ENCODE peak calls at places on chromosome 18, in five cellular contexts. D is K562, J is GM12891, N is H1, S is HepG2. R is an unnamed sample.
A peak's percentile ranks its signal among the peaks of the same experiment; 100 is the strongest.

GRCh38 chr18:49961271-49961670 is 147.9 kb upstream of the ACAA2 start:
- DNase-seq in D (no peak), J (no peak), N (no peak), S (no peak), R (no peak)

GRCh38 chr18:31857516-31858106 is 85.3 kb downstream of the TRAPPC8 start:
- DNase-seq in D (no peak), J (no peak), N (no peak), S (no peak), R (no peak)

GRCh38 chr18:50629148-50629631 is 69.3 kb downstream of the MAPK4 start:
- DNase-seq in D (no peak), J (no peak), N (no peak), S (no peak), R (no peak)

GRCh38 chr18:6294119-6294784 is 120.5 kb downstream of the L3MBTL4 start:
- DNase-seq in D (no peak), J (no peak), N (no peak), S (no peak), R (no peak)

GRCh38 chr18:34965511-34965910 is 75.7 kb upstream of the MAPRE2 start:
- DNase-seq in D (no peak), J (no peak), N (no peak), S (no peak), R (no peak)

GRCh38 chr18:25239636-25240468 is 112.1 kb downstream of the ZNF521 start:
- DNase-seq in D (peak; percentile 56), J (no peak), N (no peak), S (no peak), R (no peak)

GRCh38 chr18:6660334-6660733 is 69.2 kb upstream of the ARHGAP28 start:
- DNase-seq in D (no peak), J (no peak), N (no peak), S (no peak), R (no peak)

GRCh38 chr18:35818353-35818667 is 154.2 kb upstream of the RMP24 start:
- DNase-seq in D (no peak), J (no peak), N (no peak), S (no peak), R (no peak)

GRCh38 chr18:63119647-63120046 is 199.9 kb downstream of the BCL2 start:
- DNase-seq in D (peak; percentile 10), J (no peak), N (peak; percentile 3), S (peak; percentile 6), R (no peak)

GRCh38 chr18:80148316-80149199 is 39.5 kb downstream of the ADNP2 start:
- DNase-seq in D (no peak), J (no peak), N (no peak), S (no peak), R (no peak)

DNA sequence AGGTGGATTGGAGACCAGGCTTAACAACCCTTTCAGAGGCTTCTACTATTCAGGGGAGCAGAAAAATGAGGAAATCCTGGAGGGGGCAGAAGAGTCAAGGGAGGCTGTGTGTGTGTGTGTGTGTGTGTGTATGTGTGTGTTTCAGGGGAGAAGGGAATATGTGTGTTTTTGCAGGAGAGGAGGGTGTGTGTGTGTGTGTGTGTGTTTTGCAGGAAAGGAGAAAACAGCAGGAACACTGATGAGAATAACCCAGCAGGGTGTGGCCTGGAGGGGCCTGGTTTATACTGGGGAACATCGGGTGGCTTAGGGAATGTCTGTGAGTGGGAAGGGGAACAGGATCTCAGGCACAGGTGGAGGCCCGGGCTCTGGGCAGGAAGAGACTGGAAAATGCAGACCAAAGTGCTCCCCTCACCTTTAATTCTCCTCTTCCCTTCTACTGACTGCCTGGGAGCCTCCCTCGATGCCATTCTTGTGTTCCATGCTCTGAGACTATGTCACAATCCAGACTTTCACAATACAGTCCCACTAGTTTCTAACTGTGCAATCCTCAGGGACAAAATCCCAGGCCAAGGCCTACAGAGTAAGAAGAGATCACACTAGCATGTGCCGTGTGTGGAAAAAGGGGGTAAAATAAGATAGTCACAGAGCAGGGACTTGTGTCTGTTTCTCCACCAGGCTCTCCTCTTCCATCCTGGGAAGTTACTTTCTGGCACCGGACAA is 10.0 kb downstream of the CYB5A start:
- DNase-seq in D (no peak), J (no peak), N (no peak), S (peak; percentile 81), R (no peak)
- TF ChIP-seq POLR2AphosphoS5 in D (no peak), J (no peak), N (no peak), S (no peak), R (no peak)

GRCh38 chr18:58611471-58612131 is 17.3 kb downstream of the ALPK2 start:
- DNase-seq in D (no peak), J (no peak), N (peak; percentile 27), S (no peak), R (no peak)
- TF ChIP-seq TAF1 in D (no peak), J (no peak), N (no peak), S (no peak), R (no peak)

DNA sequence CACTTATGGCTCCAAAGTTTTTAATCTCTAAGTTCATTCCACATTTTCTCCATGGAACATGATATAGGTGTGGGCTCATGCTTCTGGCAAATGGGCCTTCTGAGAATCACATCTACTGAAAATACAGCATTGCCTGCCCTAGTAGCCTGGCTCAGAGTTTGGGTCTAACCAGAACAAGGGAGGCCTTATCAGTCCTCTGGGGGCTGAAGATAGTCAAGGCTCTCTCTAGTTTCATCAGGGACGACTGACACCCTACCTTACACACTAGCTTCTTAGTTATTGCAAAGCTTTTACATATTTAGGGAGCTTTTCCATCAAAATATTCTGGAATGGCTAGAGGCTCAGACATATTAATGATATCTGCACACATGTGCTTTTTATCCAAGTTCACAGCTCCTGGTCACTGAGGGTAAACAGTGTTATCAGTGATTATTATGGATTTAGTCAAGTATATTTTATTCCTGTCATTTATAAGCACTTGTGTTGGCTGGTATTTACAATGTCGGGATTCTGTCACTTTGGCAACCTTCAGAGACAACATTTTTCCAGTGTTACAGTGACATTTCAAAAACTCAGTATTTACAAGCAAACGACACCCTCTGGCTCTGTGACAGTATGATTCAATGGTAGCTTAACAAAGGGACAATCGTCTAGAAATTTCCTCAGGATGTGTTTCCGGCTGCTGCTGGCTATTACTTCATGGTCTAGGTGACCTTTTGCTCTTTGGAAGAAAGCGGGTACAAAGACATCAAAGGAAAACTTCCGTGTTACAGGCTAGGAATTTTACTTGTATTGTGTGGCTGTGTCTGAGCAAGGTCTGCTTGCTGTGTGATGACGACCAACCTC is 200.6 kb downstream of the TCF4 start:
- DNase-seq in D (peak; percentile 26), J (no peak), N (no peak), S (peak; percentile 0), R (no peak)
- TF ChIP-seq POLR2AphosphoS5 in D (no peak), J (no peak), N (no peak), S (no peak), R (no peak)

DNA sequence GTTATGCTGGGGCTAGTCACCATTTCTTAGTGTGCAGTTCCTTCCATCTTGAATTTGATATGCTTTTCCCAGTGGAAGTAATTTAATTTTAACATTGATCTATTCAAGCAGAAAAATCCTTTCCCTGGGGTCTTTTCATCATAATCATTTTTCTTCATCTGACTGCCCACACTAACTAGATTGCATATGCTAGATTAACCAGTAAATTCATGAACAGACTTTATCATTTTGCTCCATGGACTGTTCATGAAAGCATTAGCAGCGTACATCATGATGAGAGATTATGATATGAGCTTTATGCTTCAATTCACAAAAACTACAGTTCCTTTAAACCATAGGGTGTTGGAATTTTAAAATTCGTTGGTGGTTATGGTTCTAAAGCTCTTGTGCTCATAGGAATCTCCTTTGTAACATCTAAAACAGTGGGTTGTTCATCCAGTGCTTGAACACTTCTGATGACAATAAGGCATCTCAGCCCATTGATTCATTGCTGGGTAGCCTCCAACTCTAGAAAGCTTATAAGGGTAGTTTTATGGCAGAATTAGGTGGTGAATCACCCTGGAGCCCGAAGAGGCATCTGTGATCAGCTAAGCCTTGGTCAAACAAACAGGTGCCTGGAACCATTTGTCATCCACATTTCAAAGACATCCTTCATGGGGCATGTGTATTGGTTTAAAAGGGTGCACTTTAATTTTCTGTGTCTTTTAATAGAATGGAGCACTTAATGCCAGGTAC is 77.2 kb upstream of the NDUFV2 start:
- DNase-seq in D (no peak), J (no peak), N (no peak), S (peak; percentile 28), R (no peak)
- TF ChIP-seq TAF1 in D (no peak), J (no peak), N (no peak), S (no peak), R (no peak)

DNA sequence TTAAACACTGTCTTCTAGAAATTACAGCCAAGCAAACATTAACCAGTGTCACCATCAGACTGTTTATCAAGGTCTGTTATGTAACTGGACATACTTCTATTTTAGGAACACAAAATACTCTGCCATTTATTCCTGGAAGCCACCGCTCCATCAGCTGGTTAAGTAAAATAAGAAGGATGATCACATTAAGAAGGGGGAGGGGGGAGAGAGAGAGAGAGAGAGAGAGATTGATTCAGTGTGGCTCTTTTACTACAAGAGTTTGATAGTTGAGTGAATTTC is 47.9 kb downstream of the MBP start:
- DNase-seq in D (no peak), J (no peak), N (no peak), S (no peak), R (no peak)
- TF ChIP-seq POLR2AphosphoS5 in D (no peak), J (no peak), N (no peak), S (no peak), R (no peak)

GRCh38 chr18:30134020-30134419 is 908.5 kb downstream of the DSC3 start:
- DNase-seq in D (no peak), J (no peak), N (no peak), S (no peak), R (no peak)

GRCh38 chr18:30135938-30136337 is 906.6 kb downstream of the DSC3 start:
- DNase-seq in D (no peak), J (no peak), N (no peak), S (no peak), R (no peak)

DNA sequence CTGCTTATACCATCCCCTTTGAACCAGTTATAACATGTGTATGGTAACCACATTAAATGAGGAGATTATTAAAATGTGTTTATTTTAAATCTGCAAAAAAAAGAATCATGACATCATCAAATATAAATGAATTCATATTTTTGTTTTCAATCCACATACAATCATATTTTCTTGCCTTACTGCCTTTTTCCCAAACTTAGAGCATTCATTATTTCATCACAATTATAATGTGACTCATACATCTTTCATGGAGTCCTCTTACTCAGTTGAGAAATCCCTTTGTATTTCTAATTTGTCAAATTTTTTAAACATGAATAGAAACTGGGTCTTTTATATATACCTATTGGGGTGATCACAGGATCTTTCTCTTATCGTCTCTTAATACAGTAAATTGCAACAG is 909.6 kb downstream of the DSC3 start:
- DNase-seq in D (no peak), J (no peak), N (no peak), S (no peak), R (no peak)
- TF ChIP-seq TAF1 in D (no peak), J (no peak), N (no peak), S (no peak), R (no peak)

GRCh38 chr18:43485565-43485964 is 208.3 kb upstream of the SYT4 start:
- DNase-seq in D (no peak), J (no peak), N (no peak), S (no peak), R (no peak)
- TF ChIP-seq POLR2AphosphoS5 in D (no peak), J (no peak), N (no peak), S (no peak), R (no peak)

DNA sequence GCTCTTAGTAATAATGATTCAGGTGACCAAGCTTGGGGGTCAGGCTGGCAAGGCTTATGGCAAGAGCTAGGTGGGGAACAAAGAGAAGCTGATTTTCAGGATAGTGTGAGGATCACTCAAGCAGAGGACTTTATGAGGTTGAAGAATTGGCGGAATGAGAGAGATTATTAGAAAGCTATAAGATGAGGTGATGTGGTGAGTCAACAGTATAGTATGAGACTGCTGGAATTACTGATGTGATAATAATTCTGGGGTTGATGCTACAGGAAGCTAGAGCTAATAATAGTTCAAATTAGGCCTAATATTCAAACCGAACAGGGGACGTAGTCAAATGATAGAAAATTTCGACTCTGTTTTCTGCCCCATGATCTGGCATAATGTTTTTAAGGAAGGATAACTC is 2115.3 kb upstream of the PIK3C3 start:
- DNase-seq in D (no peak), J (no peak), N (no peak), S (no peak), R (no peak)
- TF ChIP-seq TAF1 in D (no peak), J (no peak), N (no peak), S (no peak), R (no peak)

GRCh38 chr18:23629444-23629946 is 33.2 kb downstream of the ANKRD29 start:
- DNase-seq in D (no peak), J (no peak), N (no peak), S (peak; percentile 92), R (no peak)
- TF ChIP-seq POLR2AphosphoS5 in D (no peak), J (no peak), N (no peak), S (no peak), R (no peak)